ENCODE peak calls at places on chromosomes 6 and 20, in nine cellular contexts. One of them, this sample, is unnamed.

GRCh38 chr6:52667572-52667971 is 3.3 kb upstream of the TMEM14A start:
- DNase-seq in GM12878: peak; percentile 45
- DNase-seq in amygdala: no peak
- DNase-seq in A549: no peak
- DNase-seq in NCI-H2029 treated with DMSO at 0.1 percent for 48 hours: no peak
- DNase-seq in activated T-helper 1 cell treated with Interleukin-2 at 50 U/mL for 16 hours: no peak
- DNase-seq in spleen: no peak
- DNase-seq in fibroblast of lung: no peak
- DNase-seq in cardiac muscle cell: no peak
- DNase-seq in this sample: no peak

GRCh38 chr6:13508711-13509705 is 21.6 kb upstream of the GFOD1 start:
- DNase-seq in GM12878: no peak
- DNase-seq in amygdala: no peak
- DNase-seq in A549: no peak
- DNase-seq in NCI-H2029 treated with DMSO at 0.1 percent for 48 hours: no peak
- DNase-seq in activated T-helper 1 cell treated with Interleukin-2 at 50 U/mL for 16 hours: no peak
- DNase-seq in spleen: no peak
- DNase-seq in fibroblast of lung: peak; percentile 87
- DNase-seq in cardiac muscle cell: peak; percentile 70
- DNase-seq in this sample: no peak

GRCh38 chr6:170193326-170193821 is 97.5 kb downstream of the DLL1 start:
- DNase-seq in GM12878: no peak
- DNase-seq in amygdala: no peak
- DNase-seq in A549: no peak
- DNase-seq in NCI-H2029 treated with DMSO at 0.1 percent for 48 hours: no peak
- DNase-seq in activated T-helper 1 cell treated with Interleukin-2 at 50 U/mL for 16 hours: no peak
- DNase-seq in spleen: no peak
- DNase-seq in fibroblast of lung: no peak
- DNase-seq in cardiac muscle cell: no peak
- DNase-seq in this sample: no peak

GRCh38 chr6:154766288-154766687 is 33.1 kb downstream of the SCAF8 start:
- DNase-seq in GM12878: no peak
- DNase-seq in amygdala: no peak
- DNase-seq in A549: no peak
- DNase-seq in NCI-H2029 treated with DMSO at 0.1 percent for 48 hours: no peak
- DNase-seq in activated T-helper 1 cell treated with Interleukin-2 at 50 U/mL for 16 hours: no peak
- DNase-seq in spleen: no peak
- DNase-seq in fibroblast of lung: no peak
- DNase-seq in cardiac muscle cell: peak; percentile 8
- DNase-seq in this sample: no peak

GRCh38 chr6:56288347-56288746 is 41.0 kb upstream of the COL21A1 start:
- DNase-seq in GM12878: no peak
- DNase-seq in amygdala: no peak
- DNase-seq in A549: no peak
- DNase-seq in NCI-H2029 treated with DMSO at 0.1 percent for 48 hours: no peak
- DNase-seq in activated T-helper 1 cell treated with Interleukin-2 at 50 U/mL for 16 hours: no peak
- DNase-seq in spleen: no peak
- DNase-seq in fibroblast of lung: no peak
- DNase-seq in cardiac muscle cell: no peak
- DNase-seq in this sample: no peak

GRCh38 chr6:167906899-167907298 is 80.2 kb downstream of the AFDN start:
- DNase-seq in GM12878: no peak
- DNase-seq in amygdala: no peak
- DNase-seq in A549: no peak
- DNase-seq in NCI-H2029 treated with DMSO at 0.1 percent for 48 hours: peak; percentile 80
- DNase-seq in activated T-helper 1 cell treated with Interleukin-2 at 50 U/mL for 16 hours: no peak
- DNase-seq in spleen: no peak
- DNase-seq in fibroblast of lung: peak; percentile 36
- DNase-seq in cardiac muscle cell: peak; percentile 30
- DNase-seq in this sample: no peak

GRCh38 chr6:106155219-106155830 is 69.2 kb downstream of the PRDM1 start:
- DNase-seq in GM12878: no peak
- DNase-seq in amygdala: no peak
- DNase-seq in A549: no peak
- DNase-seq in NCI-H2029 treated with DMSO at 0.1 percent for 48 hours: no peak
- DNase-seq in activated T-helper 1 cell treated with Interleukin-2 at 50 U/mL for 16 hours: no peak
- DNase-seq in spleen: no peak
- DNase-seq in fibroblast of lung: no peak
- DNase-seq in cardiac muscle cell: no peak
- DNase-seq in this sample: no peak

GRCh38 chr20:47727909-47728361 is 57.3 kb downstream of the SULF2 start:
- DNase-seq in GM12878: no peak
- DNase-seq in amygdala: no peak
- DNase-seq in A549: no peak
- DNase-seq in NCI-H2029 treated with DMSO at 0.1 percent for 48 hours: no peak
- DNase-seq in activated T-helper 1 cell treated with Interleukin-2 at 50 U/mL for 16 hours: no peak
- DNase-seq in spleen: peak; percentile 90
- DNase-seq in fibroblast of lung: no peak
- DNase-seq in cardiac muscle cell: no peak
- DNase-seq in this sample: no peak

GRCh38 chr20:40781340-40781916 is 92.4 kb upstream of the MAFB start:
- DNase-seq in GM12878: no peak
- DNase-seq in amygdala: no peak
- DNase-seq in A549: no peak
- DNase-seq in NCI-H2029 treated with DMSO at 0.1 percent for 48 hours: no peak
- DNase-seq in activated T-helper 1 cell treated with Interleukin-2 at 50 U/mL for 16 hours: no peak
- DNase-seq in spleen: no peak
- DNase-seq in fibroblast of lung: no peak
- DNase-seq in cardiac muscle cell: no peak
- DNase-seq in this sample: no peak

GRCh38 chr20:58344741-58345140 is 35.2 kb downstream of the RAB22A start:
- DNase-seq in GM12878: no peak
- DNase-seq in amygdala: no peak
- DNase-seq in A549: no peak
- DNase-seq in NCI-H2029 treated with DMSO at 0.1 percent for 48 hours: no peak
- DNase-seq in activated T-helper 1 cell treated with Interleukin-2 at 50 U/mL for 16 hours: no peak
- DNase-seq in spleen: no peak
- DNase-seq in fibroblast of lung: no peak
- DNase-seq in cardiac muscle cell: peak; percentile 21
- DNase-seq in this sample: no peak

GRCh38 chr20:37414636-37415035 is 68.7 kb downstream of the SRC start:
- DNase-seq in GM12878: no peak
- DNase-seq in amygdala: no peak
- DNase-seq in A549: no peak
- DNase-seq in NCI-H2029 treated with DMSO at 0.1 percent for 48 hours: no peak
- DNase-seq in activated T-helper 1 cell treated with Interleukin-2 at 50 U/mL for 16 hours: no peak
- DNase-seq in spleen: no peak
- DNase-seq in fibroblast of lung: no peak
- DNase-seq in cardiac muscle cell: no peak
- DNase-seq in this sample: no peak

GRCh38 chr20:35618372-35619131 is 2.9 kb downstream of the SPAG4 start:
- DNase-seq in GM12878: no peak
- DNase-seq in amygdala: peak; percentile 27
- DNase-seq in A549: no peak
- DNase-seq in NCI-H2029 treated with DMSO at 0.1 percent for 48 hours: no peak
- DNase-seq in activated T-helper 1 cell treated with Interleukin-2 at 50 U/mL for 16 hours: no peak
- DNase-seq in spleen: peak; percentile 84
- DNase-seq in fibroblast of lung: peak; percentile 15
- DNase-seq in cardiac muscle cell: peak; percentile 32
- DNase-seq in this sample: no peak

GRCh38 chr6:12716298-12716853 is at the start of gene PHACTR1:
- DNase-seq in GM12878: no peak
- DNase-seq in amygdala: no peak
- DNase-seq in A549: no peak
- DNase-seq in NCI-H2029 treated with DMSO at 0.1 percent for 48 hours: no peak
- DNase-seq in activated T-helper 1 cell treated with Interleukin-2 at 50 U/mL for 16 hours: no peak
- DNase-seq in spleen: no peak
- DNase-seq in fibroblast of lung: no peak
- DNase-seq in cardiac muscle cell: no peak
- DNase-seq in this sample: no peak

GRCh38 chr6:85810558-85810957 is 167.9 kb upstream of the SYNCRIP start:
- DNase-seq in GM12878: no peak
- DNase-seq in amygdala: no peak
- DNase-seq in A549: no peak
- DNase-seq in NCI-H2029 treated with DMSO at 0.1 percent for 48 hours: no peak
- DNase-seq in activated T-helper 1 cell treated with Interleukin-2 at 50 U/mL for 16 hours: no peak
- DNase-seq in spleen: no peak
- DNase-seq in fibroblast of lung: no peak
- DNase-seq in cardiac muscle cell: no peak
- DNase-seq in this sample: no peak

GRCh38 chr6:84220809-84221409 is 6.5 kb downstream of the CEP162 start:
- DNase-seq in GM12878: no peak
- DNase-seq in amygdala: no peak
- DNase-seq in A549: peak; percentile 20
- DNase-seq in NCI-H2029 treated with DMSO at 0.1 percent for 48 hours: no peak
- DNase-seq in activated T-helper 1 cell treated with Interleukin-2 at 50 U/mL for 16 hours: no peak
- DNase-seq in spleen: no peak
- DNase-seq in fibroblast of lung: peak; percentile 61
- DNase-seq in cardiac muscle cell: peak; percentile 54
- DNase-seq in this sample: no peak

GRCh38 chr6:81623106-81623834 is 129.2 kb downstream of the TENT5A start:
- DNase-seq in GM12878: no peak
- DNase-seq in amygdala: no peak
- DNase-seq in A549: no peak
- DNase-seq in NCI-H2029 treated with DMSO at 0.1 percent for 48 hours: no peak
- DNase-seq in activated T-helper 1 cell treated with Interleukin-2 at 50 U/mL for 16 hours: no peak
- DNase-seq in spleen: no peak
- DNase-seq in fibroblast of lung: no peak
- DNase-seq in cardiac muscle cell: no peak
- DNase-seq in this sample: no peak

GRCh38 chr6:16909599-16910360 is 148.5 kb upstream of the ATXN1 start:
- DNase-seq in GM12878: no peak
- DNase-seq in amygdala: no peak
- DNase-seq in A549: no peak
- DNase-seq in NCI-H2029 treated with DMSO at 0.1 percent for 48 hours: no peak
- DNase-seq in activated T-helper 1 cell treated with Interleukin-2 at 50 U/mL for 16 hours: no peak
- DNase-seq in spleen: no peak
- DNase-seq in fibroblast of lung: peak; percentile 76
- DNase-seq in cardiac muscle cell: peak; percentile 89
- DNase-seq in this sample: no peak

GRCh38 chr6:124888581-124889371 is 73.5 kb upstream of the RNF217 start:
- DNase-seq in GM12878: no peak
- DNase-seq in amygdala: no peak
- DNase-seq in A549: peak; percentile 26
- DNase-seq in NCI-H2029 treated with DMSO at 0.1 percent for 48 hours: no peak
- DNase-seq in activated T-helper 1 cell treated with Interleukin-2 at 50 U/mL for 16 hours: no peak
- DNase-seq in spleen: no peak
- DNase-seq in fibroblast of lung: no peak
- DNase-seq in cardiac muscle cell: no peak
- DNase-seq in this sample: no peak

This sample was measured in GM12864.